ENCODE peak calls at places on chromosomes 13 and 19, in eight cellular contexts. L, N, R, Z, D, T, P and J are unnamed samples.

GRCh38 chr13:61162636-61163035 is 253.0 kb downstream of the PCDH20 start:
- DNase-seq in R (peak), T (no peak), N (no peak), Z (no peak), L (no peak), P (no peak), D (no peak), J (no peak)

GRCh38 chr19:48614436-48615144 is at the start of gene FAM83E:
- DNase-seq in P (peak), D (no peak), Z (no peak), R (no peak), N (no peak), T (no peak), L (no peak), J (no peak)

GRCh38 chr19:3207466-3208242 is 16.8 kb upstream of the CELF5 start:
- DNase-seq in L (no peak), N (no peak), D (peak), Z (no peak), T (no peak), P (no peak), R (peak), J (no peak)

GRCh38 chr13:31675521-31675953 is 63.8 kb upstream of the RXFP2 start:
- DNase-seq in R (no peak), T (no peak), L (no peak), D (peak), P (no peak), N (no peak), Z (no peak), J (no peak)

GRCh38 chr19:42023121-42023942 is 29.3 kb upstream of the ATP1A3 start:
- DNase-seq in D (peak), L (peak), Z (no peak), N (no peak), R (no peak), T (no peak), P (peak), J (no peak)

GRCh38 chr19:34484328-34484727 is 2.8 kb downstream of the WTIP start:
- DNase-seq in P (no peak), D (no peak), T (no peak), Z (no peak), R (no peak), L (no peak), N (no peak), J (no peak)

GRCh38 chr13:47372742-47373141 is 475.9 kb upstream of the HTR2A start:
- DNase-seq in N (no peak), P (no peak), L (peak), R (peak), D (peak), Z (no peak), T (no peak), J (no peak)

GRCh38 chr13:98755116-98755515 is 2.6 kb upstream of the SLC15A1 start:
- DNase-seq in P (no peak), T (no peak), R (no peak), N (no peak), L (no peak), D (no peak), Z (no peak), J (no peak)

GRCh38 chr19:40193587-40193849 is 2.3 kb downstream of the MAP3K10 start:
- DNase-seq in N (peak), R (no peak), T (no peak), P (no peak), Z (no peak), D (peak), L (peak), J (no peak)

GRCh38 chr19:53969366-53969765 is 6.6 kb downstream of the CACNG8 start:
- DNase-seq in P (no peak), T (no peak), Z (no peak), R (no peak), D (no peak), N (no peak), L (no peak), J (no peak)

GRCh38 chr19:55249841-55250240 is 9.0 kb downstream of the PPP6R1 start:
- DNase-seq in D (no peak), R (no peak), T (no peak), Z (no peak), P (no peak), L (no peak), N (no peak), J (no peak)

GRCh38 chr19:13052447-13053232 is 50.0 kb downstream of the LYL1 start:
- DNase-seq in L (no peak), N (no peak), R (no peak), Z (no peak), T (no peak), D (no peak), P (no peak), J (no peak)

GRCh38 chr19:13053238-13053637 is 49.4 kb downstream of the LYL1 start:
- DNase-seq in N (no peak), P (no peak), R (no peak), D (no peak), L (no peak), T (no peak), Z (no peak), J (no peak)

GRCh38 chr19:13053761-13054604 is 48.7 kb downstream of the LYL1 start:
- DNase-seq in R (peak), T (peak), D (peak), N (peak), Z (no peak), L (peak), P (peak), J (peak)

GRCh38 chr19:13050274-13050673 is 52.4 kb downstream of the LYL1 start:
- DNase-seq in N (no peak), R (no peak), Z (no peak), L (no peak), D (no peak), P (no peak), T (no peak), J (no peak)

GRCh38 chr19:13051581-13052165 is 51.0 kb downstream of the LYL1 start:
- DNase-seq in T (no peak), P (peak), D (peak), N (no peak), L (peak), R (peak), Z (no peak), J (no peak)
- H3K4me3 ChIP-seq in T (no peak), P (no peak), D (no peak), N (no peak), L (no peak), R (no peak), Z (peak), J (peak)

GRCh38 chr13:24671367-24672117 is 8.7 kb upstream of the ATP12A start:
- DNase-seq in T (peak), L (peak), R (peak), Z (no peak), N (peak), D (peak), P (peak), J (peak)
- H3K4me3 ChIP-seq in T (peak), L (no peak), R (no peak), Z (peak), N (peak), D (peak), P (no peak), J (peak)

DNA sequence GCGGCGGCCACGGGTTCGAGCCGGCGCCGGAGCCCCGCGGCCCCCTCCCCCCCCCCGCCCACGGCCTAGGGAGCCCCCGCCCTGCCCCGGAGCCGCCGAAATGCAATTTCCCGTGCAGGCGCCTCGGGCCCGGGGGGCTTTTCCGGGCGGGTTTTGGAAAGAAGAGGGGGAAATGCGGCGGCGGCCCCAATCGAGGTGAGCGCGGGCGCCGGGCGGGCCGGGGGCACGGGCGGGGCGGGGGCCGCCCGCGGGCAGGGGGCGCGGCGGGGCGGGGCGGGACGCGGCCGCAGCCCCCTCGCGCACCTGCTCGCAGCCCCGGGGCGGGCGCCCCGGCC is 11.7 kb upstream of the NANOS3 start:
- DNase-seq in P (no peak), Z (no peak), N (no peak), R (no peak), D (no peak), L (no peak), T (no peak), J (no peak)
- H3K4me3 ChIP-seq in P (no peak), Z (peak), N (peak), R (peak), D (peak), L (peak), T (peak), J (peak)

DNA sequence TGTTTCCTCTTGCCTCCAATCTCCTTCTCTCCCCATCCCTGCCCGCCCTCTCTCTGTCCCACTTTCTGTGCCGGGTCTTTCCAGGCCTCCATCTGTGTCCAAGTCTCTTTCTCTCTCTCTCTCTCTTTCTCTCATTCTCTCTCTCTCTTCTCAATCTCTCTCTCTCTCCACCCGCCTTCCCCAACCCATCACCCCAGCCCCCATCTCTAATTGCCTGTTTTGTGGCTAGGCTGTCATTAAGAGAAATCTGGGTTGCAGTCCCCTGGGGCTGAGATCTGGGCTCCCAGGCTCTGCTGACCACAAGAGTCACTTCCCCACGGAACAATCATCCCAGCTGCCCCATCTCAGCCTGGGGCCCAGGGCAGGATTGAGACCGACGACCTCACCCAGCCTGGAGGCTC is 2.5 kb downstream of the COL5A3 start:
- DNase-seq in N (peak), T (no peak), L (peak), R (peak), Z (no peak), P (no peak), D (peak), J (no peak)
- H3K4me3 ChIP-seq in N (no peak), T (no peak), L (no peak), R (no peak), Z (no peak), P (no peak), D (no peak), J (no peak)

DNA sequence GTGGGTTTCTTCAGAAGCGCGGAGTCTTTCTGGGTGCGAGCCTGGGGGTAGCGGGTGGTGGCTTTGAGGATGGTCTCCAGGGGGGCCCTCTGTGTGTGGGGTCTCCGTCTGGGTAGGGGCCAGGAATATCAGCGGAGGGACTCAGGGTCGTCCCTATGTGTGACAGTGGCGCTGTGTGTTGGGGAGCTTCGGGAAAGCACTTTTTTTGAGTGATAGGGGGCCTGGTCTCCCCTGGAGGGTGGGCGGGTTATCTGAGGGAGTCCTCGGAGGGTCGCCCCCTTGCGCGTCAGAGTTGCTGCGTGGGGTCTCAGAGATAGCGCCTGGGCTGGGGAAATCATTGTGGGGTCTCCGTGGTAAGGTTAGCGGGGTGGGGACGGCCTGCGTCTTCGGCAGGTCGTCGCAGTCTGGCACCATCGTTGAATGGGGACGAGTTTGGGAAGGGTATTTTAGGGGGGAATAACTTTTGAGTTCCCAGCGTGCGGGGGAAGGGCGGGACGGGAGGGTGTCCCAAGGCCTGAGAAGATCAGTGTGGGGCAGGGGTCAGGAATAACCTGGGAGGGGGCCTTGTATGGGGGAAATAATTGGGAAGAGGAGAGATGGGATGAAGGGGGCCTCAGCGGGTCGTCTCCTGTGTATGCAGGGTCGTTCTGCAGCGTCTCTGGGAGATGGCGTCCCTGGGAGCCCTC is 851 bp downstream of the IER2 start:
- DNase-seq in Z (no peak), P (peak), N (no peak), L (no peak), D (no peak), R (no peak), T (no peak), J (no peak)
- H3K4me3 ChIP-seq in Z (peak), P (peak), N (peak), L (peak), D (peak), R (peak), T (peak), J (peak)

DNA sequence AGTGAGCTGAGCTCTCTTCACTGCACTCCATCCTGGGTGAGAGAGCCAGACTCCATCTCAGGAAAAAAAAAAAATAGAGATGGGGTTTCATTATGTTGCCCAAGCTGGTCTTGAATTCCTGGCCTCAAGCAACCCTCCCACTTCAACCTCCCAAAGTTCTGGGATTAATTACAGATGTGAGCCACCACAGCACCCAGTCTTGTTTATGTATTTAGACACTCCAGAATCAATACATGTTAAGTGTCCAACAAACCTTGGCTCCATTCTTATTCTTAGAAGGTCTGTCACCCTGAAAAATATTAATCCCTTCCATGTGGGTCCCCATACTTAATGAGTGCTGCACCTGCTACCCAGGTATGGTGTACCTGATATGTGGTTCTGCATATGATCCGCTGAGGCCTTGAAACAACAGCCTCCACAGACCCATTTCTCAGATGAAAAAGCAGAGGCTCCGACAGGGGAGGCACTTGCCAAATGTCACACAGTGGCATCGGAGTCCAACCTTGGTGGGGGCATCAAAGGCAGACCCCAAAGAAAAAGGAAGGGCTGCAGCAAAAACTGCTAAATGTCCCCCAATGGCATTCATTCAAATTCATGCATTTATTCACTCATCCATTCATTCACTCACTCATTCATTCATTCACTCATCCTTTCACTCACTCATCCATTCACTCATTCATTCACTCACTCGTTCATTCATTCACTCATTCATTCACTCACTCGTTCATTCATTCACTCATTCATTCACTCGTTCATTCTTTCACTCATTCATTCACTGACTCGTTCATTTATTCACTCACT is 16.7 kb downstream of the TICAM1 start:
- DNase-seq in T (peak), R (peak), P (no peak), Z (no peak), N (no peak), D (no peak), L (peak), J (peak)
- H3K4me3 ChIP-seq in T (no peak), R (no peak), P (no peak), Z (peak), N (no peak), D (no peak), L (no peak), J (no peak)

GRCh38 chr19:47239610-47240296 is 8.8 kb upstream of the BBC3 start:
- DNase-seq in T (no peak), P (peak), D (peak), Z (no peak), R (peak), L (peak), N (no peak), J (no peak)
- H3K4me3 ChIP-seq in T (peak), P (no peak), D (peak), Z (peak), R (peak), L (peak), N (peak), J (peak)

DNA sequence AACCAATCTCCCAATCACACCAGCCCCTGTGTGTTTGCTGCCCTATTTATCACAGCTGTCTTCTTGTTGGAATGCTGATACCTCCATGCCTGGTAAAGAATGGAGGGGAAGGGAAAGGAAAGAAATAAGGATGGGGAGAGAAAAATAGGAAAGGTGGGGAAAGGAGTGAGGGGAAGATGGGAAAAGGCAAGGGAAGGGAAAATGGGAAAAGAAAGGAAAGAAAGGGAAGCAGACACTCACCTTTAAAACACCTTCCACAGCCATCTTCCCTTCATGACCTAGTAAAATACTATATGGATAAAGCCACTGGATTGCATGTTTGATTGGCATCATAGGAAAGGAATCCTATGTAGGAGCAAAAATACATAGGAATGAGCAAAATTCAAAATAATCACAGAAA is 77.8 kb downstream of the VWA8 start:
- DNase-seq in R (no peak), T (no peak), D (no peak), N (no peak), Z (no peak), L (no peak), P (no peak), J (no peak)
- H3K4me3 ChIP-seq in R (no peak), T (no peak), D (no peak), N (no peak), Z (no peak), L (no peak), P (no peak), J (no peak)

DNA sequence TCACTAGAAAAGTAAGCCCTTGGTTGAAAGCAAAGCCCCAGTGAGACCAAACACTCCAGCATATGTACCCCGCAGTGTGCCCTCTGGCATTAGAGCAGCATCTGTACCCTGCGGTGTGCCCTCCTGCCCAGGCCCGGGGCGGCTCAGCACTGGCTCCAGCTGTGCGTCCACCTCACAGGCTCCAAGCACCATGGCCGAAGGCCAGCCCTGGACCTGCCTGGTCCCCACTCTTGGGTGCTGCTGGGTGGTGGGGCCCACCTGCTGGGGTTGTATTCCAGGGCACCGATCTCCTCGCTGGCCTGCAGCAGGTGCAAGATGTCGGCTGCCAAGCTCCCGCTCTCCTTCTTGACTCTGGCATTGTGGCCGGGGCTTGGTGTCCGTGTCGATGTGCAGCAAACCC is 230.2 kb downstream of the TUBA3C start:
- DNase-seq in R (no peak), D (no peak), P (no peak), T (no peak), L (no peak), N (no peak), Z (no peak), J (no peak)
- H3K4me3 ChIP-seq in R (no peak), D (no peak), P (no peak), T (no peak), L (no peak), N (no peak), Z (no peak), J (no peak)

GRCh38 chr13:48588120-48588519 is 55.2 kb upstream of the RCBTB2 start:
- DNase-seq in P (no peak), T (no peak), R (no peak), N (no peak), D (no peak), L (no peak), Z (no peak), J (no peak)
- H3K4me3 ChIP-seq in P (no peak), T (no peak), R (no peak), N (no peak), D (no peak), L (no peak), Z (no peak), J (no peak)